ENCODE peak calls at places on chromosomes 3 and 15, in eight cellular contexts. G is left ventricle myocardium inferior, D is natural killer cell, P is PC-9, M is HL-60, L is lower lobe of right lung, X is MM.1S, A is AG04450. H is an unnamed sample.
A peak's percentile ranks its signal among the peaks of the same experiment; 100 is the strongest.

GRCh38 chr15:70451861-70452653 is 311.3 kb downstream of the UACA start:
- DNase-seq in G (no peak), D (no peak), P (no peak), M (no peak), L (no peak), X (no peak), A (no peak), H (no peak)

GRCh38 chr3:101466465-101467309 is 46.3 kb downstream of the SENP7 start:
- DNase-seq in G (no peak), D (no peak), P (no peak), M (no peak), L (peak; percentile 52), X (no peak), A (no peak), H (no peak)

GRCh38 chr3:197363553-197364409 is 65.4 kb upstream of the DLG1 start:
- DNase-seq in G (no peak), D (no peak), P (no peak), M (no peak), L (no peak), X (no peak), A (no peak), H (no peak)

GRCh38 chr3:42489116-42489936 is 13.1 kb upstream of the VIPR1 start:
- DNase-seq in G (no peak), D (no peak), P (no peak), M (no peak), L (no peak), X (no peak), A (no peak), H (peak; percentile 55)

GRCh38 chr15:40054746-40055575 is 16.0 kb upstream of the SRP14 start:
- DNase-seq in G (no peak), D (no peak), P (peak; percentile 96), M (no peak), L (no peak), X (peak; percentile 92), A (no peak), H (peak; percentile 51)

GRCh38 chr3:17153209-17153608 is 268.5 kb downstream of the PLCL2 start:
- DNase-seq in G (no peak), D (no peak), P (no peak), M (no peak), L (no peak), X (no peak), A (no peak), H (no peak)

GRCh38 chr3:12187448-12188327 is 29.0 kb upstream of the TIMP4 start:
- DNase-seq in G (peak; percentile 35), D (no peak), P (peak; percentile 71), M (peak; percentile 83), L (peak; percentile 60), X (no peak), A (no peak), H (no peak)

GRCh38 chr3:171458857-171459129 is 1.4 kb downstream of the TNIK start:
- DNase-seq in G (no peak), D (peak; percentile 19), P (no peak), M (no peak), L (no peak), X (no peak), A (no peak), H (no peak)

GRCh38 chr15:92869263-92869940 is 30.7 kb upstream of the CHD2 start:
- DNase-seq in G (no peak), D (no peak), P (peak; percentile 92), M (no peak), L (no peak), X (no peak), A (no peak), H (no peak)

GRCh38 chr3:61796088-61796680 is 234.8 kb downstream of the PTPRG start:
- DNase-seq in G (no peak), D (no peak), P (no peak), M (no peak), L (no peak), X (no peak), A (no peak), H (no peak)

GRCh38 chr3:72951259-72951722 is 45.3 kb upstream of the PPP4R2 start:
- DNase-seq in G (no peak), D (no peak), P (no peak), M (no peak), L (no peak), X (no peak), A (no peak), H (no peak)

GRCh38 chr3:126766653-126767052 is 62.6 kb downstream of the CHCHD6 start:
- DNase-seq in G (no peak), D (no peak), P (no peak), M (no peak), L (no peak), X (no peak), A (no peak), H (no peak)

GRCh38 chr15:59255647-59256380 is 49.2 kb downstream of the LDHAL6B start:
- DNase-seq in G (no peak), D (no peak), P (peak; percentile 93), M (peak; percentile 8), L (no peak), X (no peak), A (no peak), H (no peak)

GRCh38 chr15:61726166-61726565 is 334.1 kb downstream of the VPS13C start:
- DNase-seq in G (no peak), D (no peak), P (no peak), M (no peak), L (no peak), X (no peak), A (no peak), H (no peak)

GRCh38 chr3:145639207-145639606 is 521.8 kb downstream of the PLOD2 start:
- DNase-seq in G (no peak), D (no peak), P (no peak), M (no peak), L (no peak), X (no peak), A (no peak), H (no peak)

GRCh38 chr3:145637105-145637504 is 523.9 kb downstream of the PLOD2 start:
- DNase-seq in G (no peak), D (no peak), P (no peak), M (no peak), L (no peak), X (no peak), A (no peak), H (no peak)

GRCh38 chr3:145639880-145640279 is 521.1 kb downstream of the PLOD2 start:
- DNase-seq in G (no peak), D (no peak), P (no peak), M (no peak), L (no peak), X (no peak), A (no peak), H (no peak)
- TF ChIP-seq CTCF in G (no peak), D (no peak), P (no peak), M (no peak), L (no peak), X (no peak), A (no peak), H (no peak)

DNA sequence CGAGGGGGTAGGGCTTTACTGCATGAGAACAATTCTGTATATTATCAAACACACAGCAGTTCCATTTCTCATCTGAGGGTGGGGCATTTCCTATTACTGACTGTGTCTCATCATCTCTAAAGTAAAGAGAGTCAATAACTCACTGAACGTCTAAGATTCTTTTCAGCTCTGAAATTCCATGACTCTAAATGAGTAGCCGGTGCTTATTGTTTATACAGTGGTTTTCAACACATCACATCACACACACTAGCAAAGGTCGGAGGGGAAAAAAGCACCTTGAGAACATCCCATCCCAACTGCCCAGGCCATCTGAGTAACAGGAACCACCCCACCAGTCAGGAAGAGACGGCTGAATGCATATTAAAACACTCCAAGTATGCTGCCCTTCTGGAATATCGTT is 196.0 kb downstream of the SUCLG2 start:
- DNase-seq in G (no peak), D (no peak), P (no peak), M (no peak), L (no peak), X (no peak), A (peak; percentile 4), H (no peak)
- TF ChIP-seq CTCF in G (no peak), D (no peak), P (no peak), M (no peak), L (no peak), X (no peak), A (peak; percentile 22), H (no peak)

GRCh38 chr3:132537297-132537696 is 59.8 kb upstream of the ACKR4 start:
- DNase-seq in G (no peak), D (no peak), P (no peak), M (no peak), L (no peak), X (no peak), A (no peak), H (no peak)
- TF ChIP-seq CTCF in G (no peak), D (no peak), P (no peak), M (no peak), L (no peak), X (peak; percentile 21), A (peak; percentile 31), H (peak; percentile 32)

DNA sequence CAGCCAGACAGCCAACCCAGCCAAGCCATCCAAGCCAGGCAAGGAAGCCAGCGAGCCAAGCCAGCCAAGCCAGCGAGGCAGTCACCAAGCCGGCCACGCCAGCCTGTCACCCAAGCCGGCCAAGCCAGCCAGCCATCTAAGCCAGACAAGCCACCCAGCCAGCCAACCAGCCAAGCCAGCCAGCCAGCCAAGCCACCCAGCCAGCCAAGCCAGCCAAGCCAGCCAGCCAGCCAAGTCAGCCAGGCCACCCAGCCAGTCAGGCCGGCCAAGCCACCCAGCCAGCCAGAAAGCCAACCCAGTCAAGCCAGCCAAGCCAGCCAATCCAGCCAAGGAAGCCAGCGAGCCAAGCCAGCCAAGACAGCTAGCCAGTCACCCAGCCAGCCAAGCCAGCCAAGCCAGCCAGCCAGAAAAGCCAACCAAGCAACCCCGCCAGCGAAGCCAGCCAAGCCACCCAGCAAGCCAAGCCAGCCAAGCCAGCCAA is 201.2 kb downstream of the GOLGA6L6 start:
- DNase-seq in G (peak; percentile 75), D (peak; percentile 60), P (peak; percentile 54), M (no peak), L (peak; percentile 91), X (peak; percentile 9), A (no peak), H (peak; percentile 100)
- TF ChIP-seq CTCF in G (no peak), D (no peak), P (no peak), M (no peak), L (no peak), X (no peak), A (no peak), H (no peak)

DNA sequence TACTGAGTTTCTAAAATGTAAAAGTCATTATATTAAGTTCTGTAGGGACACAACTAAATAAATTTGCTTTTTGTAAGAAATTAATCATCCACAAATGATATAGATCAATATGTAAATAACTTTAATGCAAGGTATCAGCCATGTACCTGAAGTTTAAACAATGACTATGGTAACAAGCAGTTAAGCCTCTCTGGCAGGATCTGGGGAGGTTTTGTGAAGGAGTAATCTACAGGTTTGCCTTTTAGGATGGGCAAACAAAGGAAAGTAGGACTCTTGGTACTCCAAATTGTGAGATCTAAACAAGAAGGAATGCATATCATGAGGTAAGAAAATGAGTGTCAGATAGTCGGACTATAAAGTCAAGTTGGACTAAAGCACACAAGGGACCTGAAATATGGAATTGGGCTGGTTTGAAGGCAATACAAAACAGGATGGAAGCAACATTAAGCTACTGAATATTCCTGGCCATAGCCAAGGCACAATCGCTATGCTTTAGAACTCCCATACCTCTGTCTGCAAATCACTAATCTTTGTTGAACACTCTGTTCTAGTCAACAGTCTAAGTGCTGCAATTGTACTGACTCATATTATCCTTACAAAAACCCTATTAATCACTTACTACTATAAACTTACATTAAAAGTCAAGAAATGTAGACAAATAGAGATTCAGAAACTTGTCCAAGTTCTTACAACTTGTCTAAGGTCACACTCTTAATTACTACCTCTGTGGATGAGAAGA is 412.8 kb downstream of the DIPK2A start:
- DNase-seq in G (no peak), D (no peak), P (no peak), M (no peak), L (no peak), X (no peak), A (no peak), H (no peak)
- TF ChIP-seq CTCF in G (no peak), D (no peak), P (no peak), M (no peak), L (no peak), X (no peak), A (no peak), H (no peak)